ENCODE peak calls at places on chromosomes 5 and 9, in four cellular contexts. A, T, F and H are unnamed samples. For H3K27me3, the result is how much of the 10 kb centered on the place peaks cover.

GRCh38 chr5:443239-444151 is 519 bp downstream of the EXOC3 start:
- ATAC-seq in A (peak), T (peak), F (peak), H (peak)

GRCh38 chr5:43536972-43537371 is 19.9 kb downstream of the PAIP1 start:
- ATAC-seq in A (no peak), T (no peak), F (no peak), H (no peak)

GRCh38 chr9:107749787-107750444 is 260.3 kb upstream of the KLF4 start:
- ATAC-seq in A (peak), T (no peak), F (peak), H (peak)

GRCh38 chr9:127935765-127936221 is 1.9 kb downstream of the DPM2 start:
- ATAC-seq in A (peak), T (no peak), F (no peak), H (no peak)

GRCh38 chr5:91443028-91443427 is 59.9 kb upstream of the ARRDC3 start:
- ATAC-seq in A (no peak), T (no peak), F (no peak), H (no peak)

GRCh38 chr5:55509768-55510522 is 24.8 kb downstream of the PLPP1 start:
- ATAC-seq in A (no peak), T (no peak), F (no peak), H (no peak)

GRCh38 chr9:135480071-135480941 is 724 bp downstream of the PPP1R26 start:
- ATAC-seq in A (peak), T (peak), F (peak), H (peak)

GRCh38 chr5:129379406-129379805 is 80.7 kb upstream of the ADAMTS19 start:
- ATAC-seq in A (no peak), T (no peak), F (no peak), H (no peak)

GRCh38 chr5:160269017-160269416 is 39.7 kb downstream of the FABP6 start:
- ATAC-seq in A (peak), T (no peak), F (no peak), H (peak)

GRCh38 chr5:158244882-158245281 is 385.9 kb upstream of the CLINT1 start:
- ATAC-seq in A (no peak), T (no peak), F (no peak), H (no peak)

GRCh38 chr5:141051526-141051876 is 327 bp downstream of the PCDHB1 start:
- ATAC-seq in A (no peak), T (no peak), F (no peak), H (no peak)

GRCh38 chr5:76728965-76729364 is 13.0 kb downstream of the F2R start:
- ATAC-seq in A (no peak), T (no peak), F (no peak), H (no peak)

GRCh38 chr5:169803077-169803981 is 166.3 kb downstream of the DOCK2 start:
- ATAC-seq in A (peak), T (no peak), F (no peak), H (peak)

GRCh38 chr9:135157856-135158571 is 70.5 kb downstream of the OLFM1 start:
- ATAC-seq in A (no peak), T (no peak), F (no peak), H (no peak)

GRCh38 chr5:126046275-126046674 is 376.9 kb upstream of the GRAMD2B start:
- ATAC-seq in A (no peak), T (no peak), F (no peak), H (no peak)

GRCh38 chr9:68964765-68965164 is 49.1 kb downstream of the PRKACG start:
- ATAC-seq in A (no peak), T (no peak), F (no peak), H (peak)

GRCh38 chr9:35564658-35565061 is 40.4 kb upstream of the TESK1 start:
- ATAC-seq in A (no peak), T (no peak), F (no peak), H (peak)

GRCh38 chr9:75101004-75101601 is 12.8 kb downstream of the OSTF1 start:
- ATAC-seq in A (no peak), T (no peak), F (no peak), H (no peak)

GRCh38 chr5:160175438-160176218 is 53.7 kb upstream of the FABP6 start:
- ATAC-seq in A (no peak), T (no peak), F (no peak), H (no peak)

GRCh38 chr5:146860213-146860891 is 18.2 kb downstream of the PPP2R2B start:
- ATAC-seq in A (no peak), T (peak), F (peak), H (no peak)

GRCh38 chr9:615756-616155 is 225.7 kb upstream of the DMRT1 start:
- ATAC-seq in A (no peak), T (no peak), F (no peak), H (no peak)

GRCh38 chr9:21935631-21936030 is 58.6 kb downstream of the CDKN2A start:
- ATAC-seq in A (no peak), T (no peak), F (no peak), H (no peak)

GRCh38 chr5:158792186-158792585 is 307.5 kb downstream of the EBF1 start:
- ATAC-seq in A (no peak), T (no peak), F (no peak), H (no peak)

GRCh38 chr5:60453186-60453976 is 246.6 kb downstream of the DEPDC1B start:
- ATAC-seq in A (no peak), T (no peak), F (no peak), H (no peak)

GRCh38 chr5:147507480-147508126 is 2.3 kb downstream of the DPYSL3 start:
- ATAC-seq in A (no peak), T (no peak), F (no peak), H (peak)

GRCh38 chr9:101601904-101602765 is 7.4 kb upstream of the PPP3R2 start:
- ATAC-seq in A (peak), T (peak), F (peak), H (no peak)

GRCh38 chr5:22473865-22474264 is 379.3 kb downstream of the CDH12 start:
- ATAC-seq in A (no peak), T (no peak), F (no peak), H (no peak)

GRCh38 chr9:73348485-73348884 is 196.8 kb downstream of the ANXA1 start:
- ATAC-seq in A (no peak), T (no peak), F (no peak), H (no peak)

GRCh38 chr9:123475407-123475806 is 119.4 kb downstream of the CRB2 start:
- ATAC-seq in A (no peak), T (no peak), F (no peak), H (no peak)

GRCh38 chr5:61069150-61069549 is 93.1 kb downstream of the SMIM15 start:
- ATAC-seq in A (no peak), T (no peak), F (no peak), H (no peak)

GRCh38 chr9:124666642-124667041 is 104.5 kb downstream of the NR6A1 start:
- ATAC-seq in A (no peak), T (no peak), F (no peak), H (no peak)

GRCh38 chr9:129353697-129354336 is 175.8 kb upstream of the IER5L start:
- ATAC-seq in A (no peak), T (no peak), F (no peak), H (no peak)

GRCh38 chr5:133499896-133500295 is 112.4 kb downstream of the FSTL4 start:
- ATAC-seq in A (no peak), T (no peak), F (no peak), H (no peak)
- H3K27me3 ChIP-seq in A (under half), T (under half), F (under half), H (under half)

GRCh38 chr9:98074119-98074990 is 17.8 kb downstream of the NANS start:
- ATAC-seq in A (peak), T (peak), F (peak), H (no peak)
- TF ChIP-seq POLR2A in A (no peak), T (no peak), F (no peak), H (no peak)

DNA sequence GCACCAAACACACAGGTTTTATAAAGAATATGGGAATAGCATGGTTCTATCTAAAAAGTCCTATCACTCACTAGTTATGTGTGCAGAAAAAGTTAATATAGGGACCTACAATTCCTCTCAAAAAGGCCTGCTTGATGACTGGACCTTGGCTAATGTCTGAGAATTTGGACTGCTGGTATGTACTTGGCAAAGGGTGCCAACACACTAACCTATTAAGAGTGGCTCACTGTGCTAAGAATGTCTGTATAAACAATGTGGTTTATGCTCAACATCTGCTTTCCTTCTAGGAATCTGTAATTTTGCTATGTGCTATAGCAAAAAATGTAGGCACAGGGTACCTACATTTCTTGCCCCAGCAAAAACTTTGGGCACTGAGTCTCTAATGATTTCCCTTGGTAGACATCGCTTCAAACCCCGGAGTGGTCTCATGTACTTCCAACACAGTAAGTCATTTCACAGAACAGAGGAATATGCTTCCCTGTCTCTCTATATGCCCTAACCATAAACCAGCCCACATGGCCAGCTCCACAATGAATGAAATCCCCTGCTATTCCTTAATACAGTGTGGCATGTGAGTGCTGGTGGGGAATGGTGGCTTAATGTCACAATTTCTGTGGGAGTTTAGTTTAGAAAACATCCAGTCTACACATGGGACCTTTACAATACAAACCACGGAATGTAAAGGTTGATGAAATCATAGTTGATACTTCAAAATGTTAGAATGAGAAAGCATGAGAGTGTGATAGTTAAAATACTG is 101.7 kb downstream of the UBAP2 start:
- ATAC-seq in A (no peak), T (no peak), F (no peak), H (peak)
- TF ChIP-seq POLR2AphosphoS5 in A (no peak), T (no peak), F (no peak), H (peak)

GRCh38 chr9:89468271-89468960 is 29.5 kb downstream of the SEMA4D start:
- ATAC-seq in A (no peak), T (no peak), F (no peak), H (no peak)

GRCh38 chr9:89471390-89471789 is 26.5 kb downstream of the SEMA4D start:
- ATAC-seq in A (no peak), T (no peak), F (no peak), H (no peak)

GRCh38 chr9:89469003-89469402 is 28.9 kb downstream of the SEMA4D start:
- ATAC-seq in A (no peak), T (no peak), F (no peak), H (no peak)

GRCh38 chr9:89467278-89467625 is 30.7 kb downstream of the SEMA4D start:
- ATAC-seq in A (no peak), T (no peak), F (no peak), H (no peak)

DNA sequence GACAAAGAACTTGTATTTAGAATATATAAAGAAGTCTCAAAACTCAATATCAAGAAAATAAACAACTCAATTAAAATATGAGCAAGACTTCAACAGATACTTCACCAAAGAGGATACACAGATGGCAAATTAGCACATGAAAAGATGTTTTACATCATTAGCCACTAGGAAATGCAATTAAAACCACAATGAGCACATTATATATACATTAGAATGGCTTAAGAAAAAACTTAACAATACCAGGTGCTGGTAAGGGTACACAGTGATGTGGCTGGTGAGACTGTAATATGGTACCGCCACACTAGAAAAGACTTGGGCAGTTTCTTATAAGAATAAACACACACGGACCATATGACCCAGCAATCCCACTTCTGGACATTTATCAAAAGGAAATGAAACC is 27.7 kb downstream of the SEMA4D start:
- ATAC-seq in A (no peak), T (no peak), F (no peak), H (no peak)
- H3K27me3 ChIP-seq in A (under half), T (under half), F (under half), H (under half)

DNA sequence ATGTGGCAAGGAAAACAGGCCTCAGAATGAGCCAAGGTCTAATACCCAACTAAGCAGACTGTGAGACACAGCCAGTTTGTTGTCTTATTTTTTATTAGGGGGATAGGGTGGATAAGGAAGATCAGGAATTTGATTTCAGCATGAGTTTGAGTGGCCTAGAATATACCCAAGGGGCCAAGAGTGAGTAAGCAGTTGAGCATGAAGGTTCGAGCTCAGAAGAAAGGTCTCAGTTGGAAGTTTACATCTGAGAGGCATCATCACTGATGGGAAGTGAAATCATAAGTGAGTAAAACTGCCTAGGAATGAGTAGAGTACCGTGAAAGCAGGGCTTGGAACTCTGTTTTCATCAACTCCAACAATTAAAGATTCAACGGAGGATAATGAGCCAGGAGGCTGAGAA is 12.6 kb downstream of the PSMD5 start:
- ATAC-seq in A (no peak), T (no peak), F (no peak), H (no peak)
- TF ChIP-seq POLR2A in A (no peak), T (no peak), F (no peak), H (no peak)